ENCODE peak calls at places on chromosomes 11 and 22, in ten cellular contexts. One of them, this sample, is unnamed.

GRCh38 chr11:73225001-73225686 is 7.1 kb downstream of the P2RY2 start:
- DNase-seq in HS-5: no peak
- DNase-seq in GM18507: no peak
- DNase-seq in ureter: no peak
- DNase-seq in NCI-H510A treated with DMSO at 0.1 percent for 48 hours: no peak
- DNase-seq in lower leg skin: no peak
- DNase-seq in uterus: no peak
- DNase-seq in T47D: peak; percentile 74
- DNase-seq in ACHN: no peak
- DNase-seq in cardiac fibroblast: no peak
- DNase-seq in this sample: no peak

GRCh38 chr11:72578991-72579815 is 95.0 kb downstream of the PDE2A start:
- DNase-seq in HS-5: no peak
- DNase-seq in GM18507: no peak
- DNase-seq in ureter: no peak
- DNase-seq in NCI-H510A treated with DMSO at 0.1 percent for 48 hours: no peak
- DNase-seq in lower leg skin: no peak
- DNase-seq in uterus: no peak
- DNase-seq in T47D: no peak
- DNase-seq in ACHN: no peak
- DNase-seq in cardiac fibroblast: no peak
- DNase-seq in this sample: no peak

GRCh38 chr22:31764785-31765184 is 11.0 kb downstream of the DEPDC5 start:
- DNase-seq in HS-5: no peak
- DNase-seq in GM18507: no peak
- DNase-seq in ureter: no peak
- DNase-seq in NCI-H510A treated with DMSO at 0.1 percent for 48 hours: no peak
- DNase-seq in lower leg skin: no peak
- DNase-seq in uterus: no peak
- DNase-seq in T47D: no peak
- DNase-seq in ACHN: no peak
- DNase-seq in cardiac fibroblast: no peak
- DNase-seq in this sample: no peak

GRCh38 chr11:115085461-115086220 is 407.3 kb downstream of the NXPE2 start:
- DNase-seq in HS-5: no peak
- DNase-seq in GM18507: no peak
- DNase-seq in ureter: no peak
- DNase-seq in NCI-H510A treated with DMSO at 0.1 percent for 48 hours: no peak
- DNase-seq in lower leg skin: no peak
- DNase-seq in uterus: no peak
- DNase-seq in T47D: no peak
- DNase-seq in ACHN: no peak
- DNase-seq in cardiac fibroblast: no peak
- DNase-seq in this sample: no peak

GRCh38 chr11:2521081-2521480 is 76.3 kb downstream of the KCNQ1 start:
- DNase-seq in HS-5: no peak
- DNase-seq in GM18507: no peak
- DNase-seq in ureter: peak; percentile 39
- DNase-seq in NCI-H510A treated with DMSO at 0.1 percent for 48 hours: no peak
- DNase-seq in lower leg skin: peak; percentile 8
- DNase-seq in uterus: peak; percentile 2
- DNase-seq in T47D: no peak
- DNase-seq in ACHN: no peak
- DNase-seq in cardiac fibroblast: no peak
- DNase-seq in this sample: no peak

GRCh38 chr22:46667245-46667623 is 47.0 kb downstream of the GRAMD4 start:
- DNase-seq in HS-5: no peak
- DNase-seq in GM18507: no peak
- DNase-seq in ureter: no peak
- DNase-seq in NCI-H510A treated with DMSO at 0.1 percent for 48 hours: no peak
- DNase-seq in lower leg skin: no peak
- DNase-seq in uterus: no peak
- DNase-seq in T47D: no peak
- DNase-seq in ACHN: no peak
- DNase-seq in cardiac fibroblast: no peak
- DNase-seq in this sample: no peak

GRCh38 chr22:42387631-42388030 is 44.6 kb downstream of the NFAM1 start:
- DNase-seq in HS-5: no peak
- DNase-seq in GM18507: no peak
- DNase-seq in ureter: no peak
- DNase-seq in NCI-H510A treated with DMSO at 0.1 percent for 48 hours: no peak
- DNase-seq in lower leg skin: no peak
- DNase-seq in uterus: no peak
- DNase-seq in T47D: no peak
- DNase-seq in ACHN: no peak
- DNase-seq in cardiac fibroblast: no peak
- DNase-seq in this sample: no peak

GRCh38 chr11:59767212-59767611 is 12.0 kb downstream of the STX3 start:
- DNase-seq in HS-5: no peak
- DNase-seq in GM18507: no peak
- DNase-seq in ureter: no peak
- DNase-seq in NCI-H510A treated with DMSO at 0.1 percent for 48 hours: no peak
- DNase-seq in lower leg skin: no peak
- DNase-seq in uterus: no peak
- DNase-seq in T47D: no peak
- DNase-seq in ACHN: no peak
- DNase-seq in cardiac fibroblast: no peak
- DNase-seq in this sample: no peak

This sample was measured in Caki2.